ENCODE peak calls at places on chromosome 1, in nine cellular contexts. U, I, M, T, G, D, J, W and A are unnamed samples.

GRCh38 chr1:99004270-99005141 is at the start of gene PLPPR5:
- DNase-seq in U (no peak), I (no peak), M (no peak), T (no peak), G (peak; percentile 7), D (no peak), J (peak; percentile 19), W (peak; percentile 18), A (no peak)

GRCh38 chr1:9004031-9004730 is 22.0 kb downstream of the SLC2A7 start:
- DNase-seq in U (no peak), I (no peak), M (no peak), T (no peak), G (no peak), D (no peak), J (no peak), W (no peak), A (no peak)

GRCh38 chr1:220430059-220430458 is 97.9 kb upstream of the MARK1 start:
- DNase-seq in U (no peak), I (no peak), M (no peak), T (no peak), G (no peak), D (no peak), J (no peak), W (no peak), A (no peak)

GRCh38 chr1:57252597-57253306 is 171.1 kb downstream of the DAB1 start:
- DNase-seq in U (no peak), I (no peak), M (peak; percentile 81), T (no peak), G (no peak), D (no peak), J (no peak), W (no peak), A (no peak)

GRCh38 chr1:64505944-64506658 is 36.2 kb downstream of the CACHD1 start:
- DNase-seq in U (no peak), I (peak; percentile 45), M (peak; percentile 84), T (peak; percentile 18), G (no peak), D (no peak), J (no peak), W (no peak), A (no peak)

GRCh38 chr1:19033926-19034680 is 77.6 kb upstream of the IFFO2 start:
- DNase-seq in U (no peak), I (no peak), M (no peak), T (no peak), G (no peak), D (no peak), J (peak; percentile 56), W (no peak), A (no peak)

GRCh38 chr1:244273845-244274619 is 177.7 kb downstream of the ADSS2 start:
- DNase-seq in U (no peak), I (peak; percentile 99), M (no peak), T (peak; percentile 92), G (no peak), D (no peak), J (peak; percentile 100), W (peak; percentile 99), A (no peak)

GRCh38 chr1:196344462-196344861 is 263.8 kb downstream of the KCNT2 start:
- DNase-seq in U (no peak), I (no peak), M (no peak), T (no peak), G (no peak), D (no peak), J (no peak), W (no peak), A (no peak)

GRCh38 chr1:225709101-225709500 is 56.2 kb upstream of the ENAH start:
- DNase-seq in U (no peak), I (no peak), M (no peak), T (no peak), G (no peak), D (no peak), J (no peak), W (no peak), A (no peak)

GRCh38 chr1:240691521-240692338 is 79.8 kb upstream of the GREM2 start:
- DNase-seq in U (no peak), I (no peak), M (peak; percentile 2), T (peak; percentile 63), G (no peak), D (no peak), J (peak; percentile 78), W (peak; percentile 63), A (peak; percentile 13)